ENCODE peak calls at places on chromosomes 1 and 21, in nine cellular contexts. D is heart left ventricle; Q is H1; Z is fibroblast of lung; I is Caco-2; V is pancreas; G is CD8-positive, alpha-beta T cell; E is prostate gland; K is cardiac muscle cell. O is an unnamed sample.

GRCh38 chr21:32494946-32495703 is 82.6 kb downstream of the EVA1C start:
- DNase-seq in Z (peak; percentile 89), Q (no peak), E (peak; percentile 58), K (peak; percentile 70), I (no peak), G (no peak), D (no peak), V (no peak), O (no peak)

GRCh38 chr1:157691285-157691920 is 9.2 kb downstream of the FCRL3 start:
- DNase-seq in D (no peak), E (no peak), I (peak; percentile 30), V (no peak), G (no peak), Q (no peak), Z (peak; percentile 4), K (peak; percentile 33), O (no peak)

GRCh38 chr1:1439550-1440261 is 4.2 kb downstream of the VWA1 start:
- DNase-seq in E (no peak), V (no peak), K (no peak), Z (no peak), G (no peak), D (no peak), Q (no peak), I (no peak), O (peak; percentile 59)

GRCh38 chr1:224710196-224710595 is 94.1 kb downstream of the CNIH3 start:
- DNase-seq in E (no peak), Q (no peak), D (no peak), I (no peak), Z (peak; percentile 40), V (no peak), G (no peak), K (peak; percentile 74), O (no peak)

GRCh38 chr21:37552496-37553399 is 186.2 kb downstream of the DYRK1A start:
- DNase-seq in E (no peak), Q (no peak), V (no peak), I (no peak), D (peak; percentile 37), Z (no peak), G (no peak), K (no peak), O (no peak)

GRCh38 chr1:197170538-197170937 is 24.1 kb upstream of the ASPM start:
- DNase-seq in G (no peak), Z (no peak), Q (no peak), D (no peak), V (no peak), K (no peak), E (no peak), I (no peak), O (no peak)

GRCh38 chr1:37663426-37664000 is 28.8 kb upstream of the CDCA8 start:
- DNase-seq in Z (no peak), Q (peak; percentile 56), E (no peak), D (no peak), V (no peak), G (no peak), I (no peak), K (no peak), O (no peak)

GRCh38 chr1:11753555-11754208 is 8.3 kb upstream of the C1orf167 start:
- DNase-seq in I (no peak), Q (no peak), V (no peak), E (no peak), K (peak; percentile 60), G (no peak), Z (peak; percentile 47), D (no peak), O (no peak)

GRCh38 chr1:183586897-183587296 is 3.4 kb downstream of the NCF2 start:
- DNase-seq in E (no peak), I (no peak), Z (no peak), K (no peak), D (no peak), G (no peak), V (no peak), Q (no peak), O (no peak)

GRCh38 chr1:183583466-183583865 is 6.8 kb downstream of the NCF2 start:
- DNase-seq in I (no peak), E (no peak), V (no peak), Q (no peak), K (peak; percentile 64), G (no peak), D (no peak), Z (no peak), O (no peak)

GRCh38 chr1:183584155-183584554 is 6.1 kb downstream of the NCF2 start:
- DNase-seq in V (no peak), E (no peak), Q (no peak), Z (no peak), G (no peak), K (no peak), D (no peak), I (no peak), O (no peak)

GRCh38 chr1:183586455-183586854 is 3.8 kb downstream of the NCF2 start:
- DNase-seq in D (no peak), V (no peak), E (no peak), G (no peak), K (no peak), I (no peak), Z (no peak), Q (no peak), O (no peak)

GRCh38 chr1:183585038-183585437 is 5.2 kb downstream of the NCF2 start:
- DNase-seq in V (no peak), Q (no peak), Z (no peak), G (no peak), K (no peak), D (no peak), E (no peak), I (no peak), O (no peak)
- H3K9me3 ChIP-seq in V (no peaks in the 10 kb centered on the region), Q (no peaks in the 10 kb centered on the region), Z (no peaks in the 10 kb centered on the region), G (no peaks in the 10 kb centered on the region), K (no peaks in the 10 kb centered on the region), D (no peaks in the 10 kb centered on the region), E (no peaks in the 10 kb centered on the region), I (no peaks in the 10 kb centered on the region), O (no peaks in the 10 kb centered on the region)

GRCh38 chr1:115466433-115466832 is 128.4 kb upstream of the NGF start:
- DNase-seq in V (no peak), K (peak; percentile 20), I (no peak), Z (no peak), G (no peak), Q (no peak), D (no peak), E (no peak), O (no peak)
- TF ChIP-seq CTCF in V (no peak), K (peak; percentile 23), I (no peak), Z (no peak), G (no peak), Q (peak; percentile 49), D (no peak), E (no peak), O (no peak)

GRCh38 chr1:181972256-181972655 is 89.3 kb downstream of the ZNF648 start:
- DNase-seq in Q (no peak), E (no peak), I (no peak), K (no peak), D (no peak), Z (no peak), V (no peak), G (no peak), O (no peak)
- H3K4me3 ChIP-seq in Q (no peak overlapping the region), E (no peak overlapping the region), I (no peak overlapping the region), K (no peak overlapping the region), D (no peak overlapping the region), Z (no peak overlapping the region), V (no peak overlapping the region), G (no peak overlapping the region), O (no peak overlapping the region)

GRCh38 chr1:153242160-153242559 is 17.3 kb upstream of the LORICRIN start:
- DNase-seq in K (no peak), G (no peak), Q (no peak), I (no peak), V (no peak), D (no peak), Z (no peak), E (no peak), O (no peak)
- H3K9me3 ChIP-seq in K (no peaks in the 10 kb centered on the region), G (no peaks in the 10 kb centered on the region), Q (peaks cover 2% of the 10 kb centered on the region), I (no peaks in the 10 kb centered on the region), V (no peaks in the 10 kb centered on the region), D (no peaks in the 10 kb centered on the region), Z (no peaks in the 10 kb centered on the region), E (no peaks in the 10 kb centered on the region), O (no peaks in the 10 kb centered on the region)

GRCh38 chr1:8211620-8212442 is 106.1 kb upstream of the SLC45A1 start:
- DNase-seq in D (no peak), G (no peak), Q (no peak), K (peak; percentile 99), Z (peak; percentile 100), E (no peak), I (peak; percentile 43), V (no peak), O (peak; percentile 90)
- TF ChIP-seq CTCF in D (no peak), G (no peak), Q (no peak), K (no peak), Z (no peak), E (no peak), I (no peak), V (no peak), O (no peak)

GRCh38 chr1:44423706-44424546 is 18.9 kb downstream of the RNF220 start:
- DNase-seq in D (peak; percentile 63), I (no peak), Q (no peak), E (peak; percentile 91), Z (peak; percentile 80), V (peak; percentile 80), K (peak; percentile 90), G (no peak), O (no peak)
- H3K4me3 ChIP-seq in D (no peak overlapping the region), I (no peak overlapping the region), Q (no peak overlapping the region), E (no peak overlapping the region), Z (no peak overlapping the region), V (no peak overlapping the region), K (no peak overlapping the region), G (no peak overlapping the region), O (no peak overlapping the region)

GRCh38 chr1:2845874-2846273 is 44.4 kb upstream of the TTC34 start:
- DNase-seq in I (no peak), V (no peak), E (no peak), K (no peak), D (no peak), Z (no peak), G (no peak), Q (no peak), O (no peak)
- H3K9me3 ChIP-seq in I (no peaks in the 10 kb centered on the region), V (no peaks in the 10 kb centered on the region), E (no peaks in the 10 kb centered on the region), K (no peaks in the 10 kb centered on the region), D (no peaks in the 10 kb centered on the region), Z (no peaks in the 10 kb centered on the region), G (no peaks in the 10 kb centered on the region), Q (peaks cover 80% of the 10 kb centered on the region), O (peaks cover 2% of the 10 kb centered on the region)

GRCh38 chr21:45152265-45152746 is 77.9 kb downstream of the ADARB1 start:
- DNase-seq in K (no peak), I (no peak), V (no peak), G (peak; percentile 70), Q (peak; percentile 58), E (no peak), D (no peak), Z (peak; percentile 65), O (no peak)
- TF ChIP-seq CTCF in K (peak; percentile 23), I (no peak), V (no peak), G (peak; percentile 54), Q (peak; percentile 66), E (no peak), D (peak; percentile 6), Z (no peak), O (no peak)